ENCODE peak calls at places on chromosomes 16 and 17, in four cellular contexts. B, Q, M and P are unnamed samples.

GRCh38 chr17:9676084-9676483 is 30.8 kb downstream of the USP43 start:
- DNase-seq in B (no peak), Q (no peak), M (no peak), P (no peak)

GRCh38 chr17:73991260-73991659 is 212.2 kb upstream of the RPL38 start:
- DNase-seq in B (no peak), Q (no peak), M (no peak), P (no peak)

GRCh38 chr17:1865252-1866037 is 35.6 kb downstream of the RPA1 start:
- DNase-seq in B (peak; percentile 10), Q (peak; percentile 90), M (peak; percentile 33), P (peak; percentile 5)

GRCh38 chr17:62621223-62621622 is 6.2 kb upstream of the MRC2 start:
- DNase-seq in B (no peak), Q (no peak), M (no peak), P (no peak)

GRCh38 chr17:59505610-59506276 is 59.7 kb upstream of the DHX40 start:
- DNase-seq in B (no peak), Q (no peak), M (no peak), P (no peak)

GRCh38 chr17:45334231-45334630 is 17.4 kb upstream of the MAP3K14 start:
- DNase-seq in B (no peak), Q (no peak), M (no peak), P (no peak)

GRCh38 chr16:73713817-73714495 is 582.7 kb upstream of the PSMD7 start:
- DNase-seq in B (no peak), Q (no peak), M (no peak), P (no peak)

GRCh38 chr16:27110524-27110896 is 43.8 kb downstream of the C16orf82 start:
- DNase-seq in B (no peak), Q (no peak), M (no peak), P (no peak)

GRCh38 chr16:68529931-68530667 is 9.0 kb upstream of the ZFP90 start:
- DNase-seq in B (peak; percentile 87), Q (peak; percentile 96), M (peak; percentile 85), P (peak; percentile 84)

GRCh38 chr16:75286996-75287395 is 35.6 kb upstream of the BCAR1 start:
- DNase-seq in B (no peak), Q (no peak), M (no peak), P (no peak)

GRCh38 chr16:87895641-87896141 is 26.4 kb upstream of the SLC7A5 start:
- DNase-seq in B (peak; percentile 73), Q (peak; percentile 94), M (no peak), P (peak; percentile 86)

GRCh38 chr17:77054926-77055325 is 85.8 kb upstream of the SEC14L1 start:
- DNase-seq in B (no peak), Q (no peak), M (no peak), P (no peak)

GRCh38 chr17:63698381-63698885 is 1.5 kb downstream of the LIMD2 start:
- DNase-seq in B (no peak), Q (no peak), M (no peak), P (no peak)

GRCh38 chr16:27289669-27290068 is 21.1 kb upstream of the NSMCE1 start:
- DNase-seq in B (no peak), Q (peak; percentile 73), M (no peak), P (no peak)